ENCODE peak calls at places on chromosomes 13 and 19, in eight cellular contexts. S, H, E, N, W, K, X and A are unnamed samples.

GRCh38 chr13:112892759-112893569 is 76.0 kb upstream of the MCF2L start:
- DNase-seq in S (peak), H (no peak), E (no peak), N (no peak), W (no peak), K (no peak), X (no peak), A (no peak)

GRCh38 chr13:84641491-84641890 is 759.2 kb upstream of the SLITRK1 start:
- DNase-seq in S (no peak), H (peak), E (peak), N (peak), W (peak), K (no peak), X (no peak), A (peak)

GRCh38 chr13:20019033-20019432 is 60.5 kb downstream of the ZMYM2 start:
- DNase-seq in S (no peak), H (no peak), E (no peak), N (no peak), W (no peak), K (no peak), X (no peak), A (no peak)

GRCh38 chr13:93900735-93901134 is 578.7 kb downstream of the DCT start:
- DNase-seq in S (no peak), H (no peak), E (peak), N (peak), W (peak), K (no peak), X (no peak), A (peak)

GRCh38 chr19:10852098-10852800 is 4.0 kb downstream of the C19orf38 start:
- DNase-seq in S (no peak), H (peak), E (peak), N (peak), W (peak), K (no peak), X (no peak), A (peak)

GRCh38 chr13:112078216-112078615 is 11.3 kb downstream of the SOX1 start:
- DNase-seq in S (no peak), H (no peak), E (no peak), N (no peak), W (no peak), K (no peak), X (no peak), A (no peak)

GRCh38 chr13:43805681-43806128 is 18.9 kb upstream of the ENOX1 start:
- DNase-seq in S (no peak), H (peak), E (peak), N (no peak), W (peak), K (no peak), X (no peak), A (no peak)

GRCh38 chr19:30406220-30406944 is 34.2 kb downstream of the ZNF536 start:
- DNase-seq in S (no peak), H (no peak), E (no peak), N (peak), W (no peak), K (peak), X (no peak), A (no peak)

GRCh38 chr13:65461590-65461989 is 1768.5 kb downstream of the PCDH9 start:
- DNase-seq in S (no peak), H (no peak), E (peak), N (no peak), W (peak), K (no peak), X (no peak), A (peak)

GRCh38 chr19:6772028-6772865 is at the start of gene VAV1:
- DNase-seq in S (peak), H (no peak), E (no peak), N (no peak), W (no peak), K (peak), X (no peak), A (no peak)

GRCh38 chr19:48873476-48874308 is 1.5 kb downstream of the PPP1R15A start:
- DNase-seq in S (no peak), H (no peak), E (no peak), N (peak), W (peak), K (no peak), X (no peak), A (peak)

GRCh38 chr13:90205081-90205480 is 1142.4 kb upstream of the MIR17HG start:
- DNase-seq in S (no peak), H (peak), E (no peak), N (no peak), W (no peak), K (no peak), X (no peak), A (no peak)

GRCh38 chr19:54021363-54021762 is 29.9 kb downstream of the CACNG6 start:
- DNase-seq in S (no peak), H (no peak), E (no peak), N (no peak), W (no peak), K (no peak), X (no peak), A (no peak)

GRCh38 chr19:48715681-48716171 is 3.8 kb downstream of the MAMSTR start:
- DNase-seq in S (no peak), H (no peak), E (no peak), N (peak), W (no peak), K (no peak), X (no peak), A (no peak)

GRCh38 chr19:41441321-41441945 is 1.5 kb upstream of the ERICH4 start:
- DNase-seq in S (peak), H (no peak), E (no peak), N (no peak), W (no peak), K (no peak), X (no peak), A (no peak)

GRCh38 chr13:24511824-24512207 is 762 bp downstream of the PARP4 start:
- DNase-seq in S (no peak), H (no peak), E (no peak), N (no peak), W (no peak), K (no peak), X (peak), A (no peak)

GRCh38 chr19:29623726-29624488 is 17.8 kb downstream of the POP4 start:
- DNase-seq in S (peak), H (no peak), E (no peak), N (no peak), W (no peak), K (no peak), X (no peak), A (no peak)

GRCh38 chr13:49530452-49530851 is 34.7 kb downstream of the PHF11 start:
- DNase-seq in S (no peak), H (no peak), E (no peak), N (no peak), W (no peak), K (no peak), X (no peak), A (no peak)

GRCh38 chr19:3366104-3366760 is at the start of gene NFIC:
- DNase-seq in S (peak), H (peak), E (peak), N (peak), W (peak), K (peak), X (no peak), A (peak)

GRCh38 chr19:28296506-28296905 is 916.4 kb downstream of the UQCRFS1 start:
- DNase-seq in S (no peak), H (peak), E (no peak), N (peak), W (peak), K (no peak), X (no peak), A (peak)

GRCh38 chr13:59891053-59891452 is 272.7 kb downstream of the DIAPH3 start:
- DNase-seq in S (no peak), H (peak), E (no peak), N (no peak), W (no peak), K (no peak), X (no peak), A (no peak)

GRCh38 chr13:63625869-63626268 is 2210.2 kb upstream of the PCDH20 start:
- DNase-seq in S (no peak), H (no peak), E (peak), N (no peak), W (peak), K (no peak), X (no peak), A (peak)

GRCh38 chr13:23505007-23505406 is 65.2 kb upstream of the TNFRSF19 start:
- DNase-seq in S (no peak), H (peak), E (peak), N (peak), W (peak), K (peak), X (no peak), A (peak)

GRCh38 chr19:55305491-55305890 is 19.6 kb downstream of the TMEM150B start:
- DNase-seq in S (no peak), H (peak), E (no peak), N (peak), W (peak), K (no peak), X (no peak), A (peak)

GRCh38 chr13:100659578-100659977 is 15.0 kb downstream of the TMTC4 start:
- DNase-seq in S (no peak), H (no peak), E (no peak), N (no peak), W (no peak), K (no peak), X (no peak), A (no peak)

GRCh38 chr13:27259831-27260230 is 8.5 kb downstream of the RPL21 start:
- DNase-seq in S (no peak), H (no peak), E (no peak), N (no peak), W (peak), K (no peak), X (no peak), A (no peak)

GRCh38 chr13:29543230-29544215 is 52.0 kb downstream of the SLC7A1 start:
- DNase-seq in S (no peak), H (peak), E (peak), N (peak), W (peak), K (no peak), X (no peak), A (peak)

GRCh38 chr19:48511800-48512503 is at the start of gene LMTK3:
- DNase-seq in S (peak), H (no peak), E (peak), N (no peak), W (no peak), K (no peak), X (no peak), A (peak)

GRCh38 chr13:113837554-113838355 is 26.1 kb downstream of the GAS6 start:
- DNase-seq in S (no peak), H (peak), E (peak), N (peak), W (peak), K (peak), X (no peak), A (peak)

GRCh38 chr19:27741236-27741635 is 1471.7 kb downstream of the UQCRFS1 start:
- DNase-seq in S (no peak), H (no peak), E (no peak), N (no peak), W (no peak), K (no peak), X (no peak), A (no peak)

GRCh38 chr19:2720777-2721569 is at the start of gene DIRAS1:
- DNase-seq in S (no peak), H (no peak), E (no peak), N (no peak), W (no peak), K (peak), X (no peak), A (no peak)

GRCh38 chr13:41502676-41503075 is 45.3 kb downstream of the RGCC start:
- DNase-seq in S (no peak), H (no peak), E (no peak), N (no peak), W (no peak), K (no peak), X (no peak), A (no peak)

GRCh38 chr19:51549533-51550324 is 18.3 kb upstream of the SIGLEC6 start:
- DNase-seq in S (no peak), H (no peak), E (no peak), N (no peak), W (no peak), K (no peak), X (no peak), A (no peak)

GRCh38 chr13:94583926-94584325 is 12.0 kb downstream of the TGDS start:
- DNase-seq in S (no peak), H (no peak), E (no peak), N (peak), W (no peak), K (no peak), X (no peak), A (peak)

GRCh38 chr13:112724788-112725345 is 35.0 kb downstream of the ATP11A start:
- DNase-seq in S (peak), H (no peak), E (no peak), N (no peak), W (no peak), K (no peak), X (no peak), A (no peak)

GRCh38 chr19:44303976-44304568 is 753 bp downstream of the ZNF235 start:
- DNase-seq in S (no peak), H (no peak), E (peak), N (peak), W (no peak), K (no peak), X (no peak), A (no peak)

GRCh38 chr13:73262862-73263627 is 204.2 kb downstream of the KLF5 start:
- DNase-seq in S (no peak), H (peak), E (no peak), N (no peak), W (no peak), K (no peak), X (no peak), A (no peak)

GRCh38 chr13:21674271-21675009 is 3.6 kb downstream of the FGF9 start:
- DNase-seq in S (peak), H (no peak), E (no peak), N (no peak), W (no peak), K (peak), X (no peak), A (no peak)

GRCh38 chr13:22915442-22916082 is 265.2 kb upstream of the SGCG start:
- DNase-seq in S (no peak), H (peak), E (peak), N (peak), W (peak), K (peak), X (no peak), A (peak)

GRCh38 chr19:4977299-4978174 is 8.6 kb downstream of the KDM4B start:
- DNase-seq in S (no peak), H (peak), E (peak), N (peak), W (peak), K (peak), X (no peak), A (peak)
- H3K4me3 ChIP-seq in S (no peak), H (no peak), E (no peak), N (no peak), W (no peak), K (peak), X (no peak), A (peak)

GRCh38 chr19:36236304-36236945 is 21.5 kb downstream of the ZNF146 start:
- DNase-seq in S (no peak), H (no peak), E (no peak), N (no peak), W (no peak), K (no peak), X (no peak), A (no peak)

GRCh38 chr19:36236946-36237310 is 22.0 kb downstream of the ZNF146 start:
- DNase-seq in S (no peak), H (no peak), E (no peak), N (no peak), W (no peak), K (no peak), X (no peak), A (no peak)
- H3K4me3 ChIP-seq in S (no peak), H (no peak), E (no peak), N (no peak), W (no peak), K (no peak), X (no peak), A (no peak)

GRCh38 chr13:48231948-48232347 is 1.1 kb upstream of the ITM2B start:
- DNase-seq in S (no peak), H (no peak), E (no peak), N (no peak), W (no peak), K (no peak), X (no peak), A (no peak)
- H3K4me3 ChIP-seq in S (peak), H (no peak), E (no peak), N (no peak), W (no peak), K (no peak), X (no peak), A (no peak)

GRCh38 chr13:98504371-98504963 is 72.4 kb downstream of the STK24 start:
- DNase-seq in S (no peak), H (no peak), E (no peak), N (no peak), W (no peak), K (no peak), X (no peak), A (no peak)

GRCh38 chr13:98506343-98507059 is 70.4 kb downstream of the STK24 start:
- DNase-seq in S (no peak), H (no peak), E (no peak), N (no peak), W (no peak), K (no peak), X (no peak), A (no peak)

GRCh38 chr13:98504029-98504351 is 72.9 kb downstream of the STK24 start:
- DNase-seq in S (no peak), H (no peak), E (no peak), N (no peak), W (peak), K (no peak), X (no peak), A (no peak)

GRCh38 chr13:98500963-98501421 is 75.9 kb downstream of the STK24 start:
- DNase-seq in S (peak), H (no peak), E (no peak), N (no peak), W (no peak), K (no peak), X (no peak), A (no peak)

GRCh38 chr13:98503175-98504028 is 73.5 kb downstream of the STK24 start:
- DNase-seq in S (no peak), H (no peak), E (peak), N (no peak), W (peak), K (no peak), X (no peak), A (no peak)
- H3K4me3 ChIP-seq in S (no peak), H (no peak), E (peak), N (no peak), W (peak), K (no peak), X (no peak), A (peak)

DNA sequence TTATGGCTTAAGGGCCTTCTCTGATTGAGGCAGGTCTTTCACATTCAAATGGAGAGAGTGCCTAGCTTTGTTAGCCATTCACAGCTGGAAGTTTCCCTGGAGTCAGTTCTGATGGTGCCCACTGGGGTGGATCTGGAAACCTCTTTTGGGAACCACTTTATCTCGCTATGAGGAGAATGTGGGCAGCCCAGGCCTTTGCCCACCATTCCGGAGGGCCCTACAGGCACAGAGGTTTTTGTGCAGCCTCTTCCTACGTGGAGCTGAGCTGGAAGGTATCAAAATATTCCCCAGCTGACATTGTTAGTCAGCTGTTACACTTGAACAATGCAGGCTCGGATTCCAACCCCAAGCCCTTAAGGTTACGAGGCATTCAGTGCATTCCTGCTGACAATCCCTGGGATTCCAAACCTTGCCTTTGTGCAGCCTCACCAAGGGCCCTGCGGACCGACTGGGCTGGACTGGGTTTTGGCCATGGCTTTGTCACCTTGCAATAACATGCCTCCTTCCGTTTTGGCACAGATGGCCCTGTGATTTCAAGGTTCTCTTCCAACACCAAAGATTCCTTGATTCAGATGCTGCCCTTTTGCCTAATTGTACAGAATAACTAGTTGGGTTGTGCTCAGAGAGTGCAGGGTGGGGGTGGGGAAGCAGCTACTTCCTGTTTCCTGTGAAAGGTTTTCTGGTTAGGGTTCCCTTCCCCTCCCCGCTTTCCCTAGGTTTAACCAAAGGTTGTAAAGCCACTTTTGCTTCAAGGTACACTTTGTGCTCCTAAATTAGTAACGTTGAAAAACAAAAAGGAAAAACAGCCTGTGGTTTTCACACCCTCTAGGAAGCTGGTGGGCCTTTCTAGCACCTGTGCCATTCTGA is 27.1 kb downstream of the SAE1 start:
- DNase-seq in S (peak), H (no peak), E (peak), N (peak), W (peak), K (peak), X (no peak), A (peak)
- H3K4me3 ChIP-seq in S (no peak), H (no peak), E (no peak), N (no peak), W (no peak), K (no peak), X (no peak), A (no peak)